ENCODE peak calls at places on chromosomes 3 and 15, in four cellular contexts. W, Z, B and L are unnamed samples.

GRCh38 chr3:103499132-103499885 is 1064.5 kb downstream of the ZPLD1 start:
- DNase-seq in W (peak), Z (no peak), B (no peak), L (peak)

GRCh38 chr3:197749315-197749600 is 425 bp upstream of the FYTTD1 start:
- DNase-seq in W (peak), Z (no peak), B (no peak), L (no peak)

GRCh38 chr3:142180761-142181362 is 31.5 kb upstream of the TFDP2 start:
- DNase-seq in W (peak), Z (peak), B (no peak), L (peak)

GRCh38 chr15:100129677-100130076 is 212.1 kb downstream of the ADAMTS17 start:
- DNase-seq in W (no peak), Z (no peak), B (no peak), L (no peak)

GRCh38 chr3:190345027-190345821 is 23.0 kb upstream of the CLDN1 start:
- DNase-seq in W (peak), Z (no peak), B (no peak), L (peak)

GRCh38 chr3:155391583-155391982 is 98.1 kb upstream of the STRIT1 start:
- DNase-seq in W (peak), Z (no peak), B (no peak), L (peak)

GRCh38 chr15:88378259-88378658 is 88.9 kb downstream of the MRPL46 start:
- DNase-seq in W (peak), Z (no peak), B (no peak), L (no peak)

GRCh38 chr15:27358751-27359434 is 387.9 kb downstream of the GABRG3 start:
- DNase-seq in W (no peak), Z (peak), B (no peak), L (peak)

GRCh38 chr15:68644996-68645395 is 66.2 kb downstream of the CORO2B start:
- DNase-seq in W (no peak), Z (no peak), B (no peak), L (no peak)

GRCh38 chr3:154783053-154784037 is 296.8 kb upstream of the MME start:
- DNase-seq in W (no peak), Z (no peak), B (no peak), L (no peak)

GRCh38 chr15:69990566-69991391 is 106.9 kb downstream of the TLE3 start:
- DNase-seq in W (no peak), Z (no peak), B (no peak), L (no peak)

GRCh38 chr15:43544266-43544665 is 26.9 kb downstream of the MAP1A start:
- DNase-seq in W (peak), Z (no peak), B (no peak), L (no peak)

GRCh38 chr3:78765671-78766485 is 1001.9 kb downstream of the ROBO1 start:
- DNase-seq in W (peak), Z (no peak), B (no peak), L (no peak)

GRCh38 chr3:183829466-183829865 is 4.1 kb upstream of the MAP6D1 start:
- DNase-seq in W (no peak), Z (no peak), B (no peak), L (no peak)

GRCh38 chr3:24830230-24831152 is 335.8 kb upstream of the THRB start:
- DNase-seq in W (no peak), Z (no peak), B (no peak), L (no peak)

GRCh38 chr3:192879346-192880031 is 38.2 kb downstream of the MB21D2 start:
- DNase-seq in W (peak), Z (no peak), B (no peak), L (peak)

GRCh38 chr3:4670352-4670751 is 177.2 kb downstream of the ITPR1 start:
- DNase-seq in W (peak), Z (no peak), B (no peak), L (no peak)

GRCh38 chr3:50008931-50009330 is 69.0 kb downstream of the RBM6 start:
- DNase-seq in W (peak), Z (no peak), B (no peak), L (peak)

GRCh38 chr3:73592154-73592877 is 32.4 kb downstream of the PDZRN3 start:
- DNase-seq in W (no peak), Z (no peak), B (no peak), L (no peak)

GRCh38 chr15:66996099-66996498 is 69.3 kb upstream of the SMAD3 start:
- DNase-seq in W (peak), Z (no peak), B (no peak), L (no peak)

GRCh38 chr3:193053031-193053430 is 135.4 kb upstream of the MB21D2 start:
- DNase-seq in W (no peak), Z (no peak), B (no peak), L (no peak)

GRCh38 chr15:98476559-98476958 is 171.8 kb upstream of the IGF1R start:
- DNase-seq in W (no peak), Z (no peak), B (no peak), L (no peak)

GRCh38 chr3:47404955-47405790 is 24.4 kb downstream of the PTPN23 start:
- DNase-seq in W (peak), Z (peak), B (no peak), L (no peak)

GRCh38 chr15:50797926-50798325 is 32.4 kb upstream of the SPPL2A start:
- DNase-seq in W (no peak), Z (no peak), B (no peak), L (no peak)

GRCh38 chr3:11818033-11818432 is 28.7 kb downstream of the TAMM41 start:
- DNase-seq in W (peak), Z (no peak), B (no peak), L (no peak)

GRCh38 chr15:74529911-74530310 is 11.1 kb upstream of the ARID3B start:
- DNase-seq in W (peak), Z (no peak), B (no peak), L (peak)

GRCh38 chr15:59689626-59690236 is 611 bp upstream of the BNIP2 start:
- DNase-seq in W (peak), Z (peak), B (peak), L (peak)

GRCh38 chr3:13077431-13078157 is 4.4 kb upstream of the IQSEC1 start:
- DNase-seq in W (peak), Z (peak), B (peak), L (peak)

GRCh38 chr15:81155375-81156218 is 21.5 kb downstream of the CFAP161 start:
- DNase-seq in W (peak), Z (peak), B (no peak), L (peak)

GRCh38 chr15:73650387-73651126 is 17.4 kb upstream of the NPTN start:
- DNase-seq in W (peak), Z (no peak), B (no peak), L (peak)

GRCh38 chr3:184523825-184524615 is 37.6 kb upstream of the EPHB3 start:
- DNase-seq in W (peak), Z (no peak), B (no peak), L (peak)

GRCh38 chr3:3172627-3173026 is 6.9 kb downstream of the CRBN start:
- DNase-seq in W (no peak), Z (no peak), B (no peak), L (no peak)